ENCODE peak calls at places on chromosomes 4 and X, in five cellular contexts. A is heart left ventricle, Q is body of pancreas, W is mesenchymal stem cell, N is left ventricle myocardium inferior. X is an unnamed sample.
A peak's percentile ranks its signal among the peaks of the same experiment; 100 is the strongest.

GRCh38 chr4:40280586-40280985 is 54.5 kb upstream of the CHRNA9 start:
- DNase-seq in A (no peak), Q (no peak), W (no peak), N (no peak), X (no peak)

GRCh38 chr4:165319509-165319908 is 8.0 kb upstream of the MSMO1 start:
- DNase-seq in A (no peak), Q (no peak), W (no peak), N (no peak), X (no peak)

GRCh38 chr4:87220094-87220831 is at the start of gene KLHL8:
- DNase-seq in A (peak; percentile 95), Q (peak; percentile 86), W (peak; percentile 90), N (peak; percentile 89), X (peak; percentile 75)

GRCh38 chr4:115323106-115323684 is 209.8 kb upstream of the NDST4 start:
- DNase-seq in A (no peak), Q (no peak), W (no peak), N (no peak), X (no peak)

GRCh38 chrX:135345328-135345645 is 36.0 kb downstream of the ETDC start:
- DNase-seq in A (peak; percentile 58), Q (peak; percentile 58), W (peak; percentile 34), N (peak; percentile 45), X (peak; percentile 58)

GRCh38 chrX:148271263-148271662 is 229.2 kb upstream of the AFF2 start:
- DNase-seq in A (no peak), Q (no peak), W (no peak), N (no peak), X (no peak)

GRCh38 chr4:3479358-3480101 is 16.4 kb downstream of the DOK7 start:
- DNase-seq in A (peak; percentile 69), Q (no peak), W (no peak), N (peak; percentile 56), X (no peak)

GRCh38 chr4:137659431-137659830 is 127.1 kb upstream of the PCDH18 start:
- DNase-seq in A (no peak), Q (no peak), W (no peak), N (no peak), X (no peak)

GRCh38 chrX:47585273-47585672 is 3.0 kb downstream of the TIMP1 start:
- DNase-seq in A (no peak), Q (no peak), W (no peak), N (no peak), X (no peak)

GRCh38 chrX:105191878-105192277 is 28.6 kb downstream of the TEX13A start:
- DNase-seq in A (no peak), Q (peak; percentile 2), W (peak; percentile 17), N (no peak), X (no peak)

GRCh38 chr4:76856183-76856969 is 41.6 kb downstream of the SOWAHB start:
- DNase-seq in A (no peak), Q (no peak), W (peak; percentile 69), N (no peak), X (no peak)

DNA sequence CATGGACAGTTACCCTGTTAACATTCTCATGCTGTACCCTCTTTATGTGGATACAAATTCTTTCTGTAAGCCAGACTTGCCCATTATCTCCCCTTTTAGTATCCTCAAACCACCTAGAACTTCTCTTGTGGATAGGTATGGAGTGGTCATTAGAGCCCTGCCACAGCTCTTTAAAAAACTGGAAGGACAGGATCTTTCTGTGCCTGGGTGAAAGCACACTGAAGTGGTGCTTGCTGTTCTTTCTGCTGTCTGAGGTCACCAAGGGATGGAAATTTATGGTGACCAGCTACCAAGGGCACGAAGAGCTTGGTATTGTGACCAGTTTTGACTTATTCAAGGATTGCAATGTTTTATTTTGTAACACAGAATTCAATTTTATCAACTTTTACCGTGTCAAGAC is 344.2 kb downstream of the CBLL2 start:
- DNase-seq in A (no peak), Q (no peak), W (no peak), N (no peak), X (no peak)
- H3K4me1 ChIP-seq in A (no peaks in the 10 kb centered on the region), Q (no peaks in the 10 kb centered on the region), W (no peaks in the 10 kb centered on the region), N (no peaks in the 10 kb centered on the region), X (no peaks in the 10 kb centered on the region)

GRCh38 chr4:176005766-176006165 is 59.9 kb upstream of the WDR17 start:
- DNase-seq in A (no peak), Q (no peak), W (no peak), N (no peak), X (no peak)

GRCh38 chr4:175999944-176000343 is 65.7 kb upstream of the WDR17 start:
- DNase-seq in A (no peak), Q (no peak), W (no peak), N (no peak), X (no peak)

GRCh38 chr4:176001171-176002006 is 64.3 kb upstream of the WDR17 start:
- DNase-seq in A (peak; percentile 48), Q (peak; percentile 6), W (peak; percentile 58), N (no peak), X (peak; percentile 34)

GRCh38 chr4:175998782-175999181 is 66.9 kb upstream of the WDR17 start:
- DNase-seq in A (no peak), Q (no peak), W (no peak), N (no peak), X (no peak)

DNA sequence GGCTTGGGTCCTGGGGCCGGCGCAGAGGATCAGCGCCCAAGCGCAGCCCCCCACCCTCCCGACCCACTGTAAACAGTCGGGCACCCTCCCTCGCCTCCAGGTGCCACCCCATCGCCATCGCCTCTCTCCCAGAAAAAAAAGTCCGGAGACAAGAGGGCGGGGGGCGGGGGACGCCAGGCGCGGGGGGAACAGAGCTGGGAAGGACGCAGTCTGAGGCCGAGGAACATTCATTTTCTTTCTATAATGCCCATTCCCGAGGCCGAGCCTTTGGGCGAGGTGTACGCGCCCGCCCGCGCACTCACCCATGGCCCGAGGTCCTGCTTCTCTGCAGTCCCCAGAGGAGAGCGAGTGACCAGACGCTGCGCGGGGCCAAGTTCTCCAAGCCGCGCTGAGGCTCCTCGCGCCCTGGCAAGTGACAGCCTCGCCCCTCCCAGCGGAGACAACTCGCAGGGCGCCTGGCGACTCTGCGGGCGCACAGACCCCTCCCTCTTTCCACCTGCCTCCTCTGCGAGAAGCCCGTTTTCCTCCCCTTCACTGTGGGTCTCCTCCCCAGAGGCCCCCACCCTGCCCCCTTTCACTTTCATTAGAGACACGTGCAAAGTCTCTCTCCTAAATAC is 63.5 kb upstream of the WDR17 start:
- DNase-seq in A (peak; percentile 57), Q (peak; percentile 15), W (peak; percentile 37), N (no peak), X (no peak)
- H3K27ac ChIP-seq in A (no peak overlapping the region), Q (no peak overlapping the region), W (no peak overlapping the region), N (no peak overlapping the region), X (no peak overlapping the region)

GRCh38 chr4:10114147-10114546 is 2.5 kb downstream of the WDR1 start:
- DNase-seq in A (no peak), Q (no peak), W (no peak), N (no peak), X (no peak)
- H3K4me1 ChIP-seq in A (peaks cover 66% of the 10 kb centered on the region), Q (peaks cover 23% of the 10 kb centered on the region), W (peaks cover 34% of the 10 kb centered on the region), N (peaks cover 79% of the 10 kb centered on the region), X (peaks cover 34% of the 10 kb centered on the region)

GRCh38 chrX:150565551-150565950 is 2.9 kb upstream of the MTM1 start:
- DNase-seq in A (no peak), Q (no peak), W (no peak), N (no peak), X (no peak)

GRCh38 chrX:150566734-150567182 is 1.7 kb upstream of the MTM1 start:
- DNase-seq in A (no peak), Q (no peak), W (no peak), N (no peak), X (no peak)

GRCh38 chrX:150569155-150569477 is 695 bp downstream of the MTM1 start:
- DNase-seq in A (no peak), Q (peak; percentile 40), W (no peak), N (peak; percentile 27), X (no peak)

GRCh38 chrX:150568320-150569154 is at the start of gene MTM1:
- DNase-seq in A (peak; percentile 95), Q (peak; percentile 96), W (peak; percentile 93), N (peak; percentile 94), X (peak; percentile 93)

GRCh38 chrX:150567645-150568319 is 639 bp upstream of the MTM1 start:
- DNase-seq in A (no peak), Q (no peak), W (no peak), N (no peak), X (no peak)
- H3K27ac ChIP-seq in A (no peak overlapping the region), Q (no peak overlapping the region), W (no peak overlapping the region), N (peak overlapping the region; percentile 55), X (no peak overlapping the region)

GRCh38 chrX:72268601-72269365 is 8.3 kb downstream of the RPS4X start:
- DNase-seq in A (no peak), Q (no peak), W (peak; percentile 67), N (no peak), X (no peak)
- H3K4me1 ChIP-seq in A (no peaks in the 10 kb centered on the region), Q (no peaks in the 10 kb centered on the region), W (peaks cover 11% of the 10 kb centered on the region), N (no peaks in the 10 kb centered on the region), X (no peaks in the 10 kb centered on the region)

DNA sequence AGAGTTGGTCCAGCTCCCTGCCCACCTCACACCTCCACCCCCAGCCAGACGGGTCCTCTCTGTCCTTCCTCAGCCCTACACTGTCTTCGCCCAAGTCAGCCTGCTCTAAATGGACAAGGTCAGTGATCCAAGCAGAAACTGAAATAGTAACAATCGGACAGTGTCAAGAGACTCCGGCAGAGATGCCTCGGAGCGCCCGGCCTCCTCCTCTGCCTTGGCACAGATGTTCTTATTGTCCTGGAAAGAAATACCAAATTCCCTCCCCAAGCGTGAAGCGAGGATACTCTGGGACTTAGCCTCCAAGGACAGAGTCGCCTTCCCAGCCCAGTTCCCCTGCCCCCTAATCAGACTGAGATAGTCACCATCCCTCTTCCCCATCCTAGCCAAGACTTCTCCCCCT is 28.5 kb downstream of the UTP14A start:
- DNase-seq in A (no peak), Q (no peak), W (no peak), N (no peak), X (no peak)
- H3K27ac ChIP-seq in A (no peak overlapping the region), Q (no peak overlapping the region), W (no peak overlapping the region), N (no peak overlapping the region), X (no peak overlapping the region)

X was measured in ovary.